ENCODE peak calls at places on chromosomes 6 and 20, in seven cellular contexts. Q, W, L, T, Y, U and G are unnamed samples.
A peak's percentile ranks its signal among the peaks of the same experiment; 100 is the strongest.

GRCh38 chr6:56403663-56404200 is 156.4 kb upstream of the COL21A1 start:
- DNase-seq in Q (no peak), W (no peak), L (no peak), T (no peak), Y (no peak), U (no peak), G (no peak)

GRCh38 chr20:61929561-61929960 is 136.1 kb downstream of the TAF4 start:
- DNase-seq in Q (peak; percentile 23), W (no peak), L (no peak), T (no peak), Y (no peak), U (no peak), G (no peak)

GRCh38 chr6:135665935-135666334 is 168.4 kb upstream of the AHI1 start:
- DNase-seq in Q (no peak), W (no peak), L (no peak), T (no peak), Y (no peak), U (no peak), G (no peak)

GRCh38 chr6:157990321-157991066 is 8.8 kb downstream of the SYNJ2 start:
- DNase-seq in Q (peak; percentile 58), W (peak; percentile 43), L (no peak), T (no peak), Y (no peak), U (peak; percentile 33), G (peak; percentile 59)

GRCh38 chr20:8094415-8094818 is 37.6 kb upstream of the PLCB1 start:
- DNase-seq in Q (no peak), W (no peak), L (peak; percentile 22), T (peak; percentile 54), Y (no peak), U (peak; percentile 5), G (peak; percentile 56)

GRCh38 chr6:79607000-79607399 is 24.1 kb upstream of the SH3BGRL2 start:
- DNase-seq in Q (no peak), W (no peak), L (peak; percentile 8), T (peak; percentile 53), Y (no peak), U (peak; percentile 22), G (peak; percentile 80)

GRCh38 chr6:43196337-43196736 is 14.3 kb downstream of the CUL9 start:
- DNase-seq in Q (no peak), W (no peak), L (no peak), T (no peak), Y (no peak), U (no peak), G (no peak)

GRCh38 chr20:58112017-58112781 is 116.3 kb downstream of the ANKRD60 start:
- DNase-seq in Q (no peak), W (peak; percentile 26), L (peak; percentile 36), T (no peak), Y (no peak), U (peak; percentile 86), G (peak; percentile 47)

GRCh38 chr6:143896096-143896880 is 32.0 kb downstream of the ZC2HC1B start:
- DNase-seq in Q (peak; percentile 73), W (no peak), L (no peak), T (no peak), Y (no peak), U (no peak), G (no peak)

GRCh38 chr6:33959661-33960344 is 156.0 kb upstream of the MLN start:
- DNase-seq in Q (peak; percentile 52), W (no peak), L (no peak), T (no peak), Y (no peak), U (no peak), G (no peak)

GRCh38 chr6:32969685-32970412 is 1.5 kb downstream of the BRD2 start:
- DNase-seq in Q (peak; percentile 85), W (peak; percentile 91), L (peak; percentile 97), T (peak; percentile 71), Y (peak; percentile 82), U (peak; percentile 96), G (peak; percentile 96)

DNA sequence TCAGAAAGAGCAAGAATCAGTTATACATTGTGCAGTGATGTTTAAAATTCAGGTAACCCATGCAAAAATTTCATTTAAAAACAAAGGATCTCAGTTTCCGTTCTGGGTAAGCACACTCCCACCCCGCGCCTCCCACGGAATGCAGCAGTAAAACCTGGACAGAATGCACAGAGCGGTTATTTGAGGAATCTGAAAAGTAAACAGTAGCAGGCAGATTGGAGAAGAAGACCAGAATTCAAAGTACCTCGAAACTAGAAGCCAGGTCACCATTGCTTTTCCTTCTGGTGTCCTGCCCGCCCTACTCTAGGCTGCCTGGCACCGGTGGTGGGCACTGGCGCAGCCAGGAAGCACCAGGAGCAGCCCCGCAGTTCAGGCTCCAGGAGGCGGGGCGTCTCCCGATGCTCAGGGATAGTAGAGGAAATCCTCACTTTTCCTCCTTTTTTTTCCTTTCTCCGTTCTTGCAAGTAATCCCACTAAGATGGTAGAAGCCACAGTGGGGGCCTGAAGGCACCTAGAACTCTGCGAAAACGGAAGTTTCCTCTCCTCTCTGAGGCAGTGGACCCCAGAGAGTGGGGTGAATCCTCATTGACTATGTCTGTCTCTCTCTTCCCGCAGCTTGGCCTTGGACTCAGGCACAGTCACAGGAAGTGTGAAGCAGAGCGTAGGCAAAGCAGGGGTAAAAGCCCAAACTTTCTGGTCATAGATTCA is 28.3 kb downstream of the METTL24 start:
- DNase-seq in Q (no peak), W (no peak), L (peak; percentile 31), T (no peak), Y (no peak), U (peak; percentile 54), G (no peak)
- H3K4me3 ChIP-seq in Q (peak overlapping the region; percentile 30), W (no peak overlapping the region), L (no peak overlapping the region), T (no peak overlapping the region), Y (peak overlapping the region; percentile 19), U (peak overlapping the region; percentile 28), G (no peak overlapping the region)

GRCh38 chr20:62953167-62953838 is 794 bp downstream of the SLC17A9 start:
- DNase-seq in Q (no peak), W (peak; percentile 30), L (no peak), T (no peak), Y (no peak), U (no peak), G (no peak)
- TF ChIP-seq CTCF in Q (no peak), W (no peak), L (no peak), T (no peak), Y (no peak), U (no peak), G (no peak)

GRCh38 chr6:142155895-142156757 is 9.1 kb downstream of the VTA1 start:
- DNase-seq in Q (no peak), W (no peak), L (peak; percentile 37), T (no peak), Y (no peak), U (peak; percentile 8), G (peak; percentile 47)
- H3K4me3 ChIP-seq in Q (no peak overlapping the region), W (no peak overlapping the region), L (no peak overlapping the region), T (no peak overlapping the region), Y (peak overlapping the region; percentile 15), U (no peak overlapping the region), G (no peak overlapping the region)

GRCh38 chr20:52540489-52540888 is 348.9 kb upstream of the ZFP64 start:
- DNase-seq in Q (no peak), W (no peak), L (no peak), T (no peak), Y (no peak), U (no peak), G (no peak)

GRCh38 chr20:52536841-52537400 is 345.3 kb upstream of the ZFP64 start:
- DNase-seq in Q (no peak), W (no peak), L (peak; percentile 17), T (no peak), Y (no peak), U (peak; percentile 45), G (no peak)

GRCh38 chr20:52536040-52536439 is 344.5 kb upstream of the ZFP64 start:
- DNase-seq in Q (no peak), W (no peak), L (no peak), T (no peak), Y (no peak), U (no peak), G (no peak)

GRCh38 chr20:52539891-52540290 is 348.3 kb upstream of the ZFP64 start:
- DNase-seq in Q (no peak), W (no peak), L (no peak), T (no peak), Y (no peak), U (no peak), G (no peak)
- TF ChIP-seq CTCF in Q (no peak), W (no peak), L (no peak), T (no peak), Y (no peak), U (no peak), G (no peak)

DNA sequence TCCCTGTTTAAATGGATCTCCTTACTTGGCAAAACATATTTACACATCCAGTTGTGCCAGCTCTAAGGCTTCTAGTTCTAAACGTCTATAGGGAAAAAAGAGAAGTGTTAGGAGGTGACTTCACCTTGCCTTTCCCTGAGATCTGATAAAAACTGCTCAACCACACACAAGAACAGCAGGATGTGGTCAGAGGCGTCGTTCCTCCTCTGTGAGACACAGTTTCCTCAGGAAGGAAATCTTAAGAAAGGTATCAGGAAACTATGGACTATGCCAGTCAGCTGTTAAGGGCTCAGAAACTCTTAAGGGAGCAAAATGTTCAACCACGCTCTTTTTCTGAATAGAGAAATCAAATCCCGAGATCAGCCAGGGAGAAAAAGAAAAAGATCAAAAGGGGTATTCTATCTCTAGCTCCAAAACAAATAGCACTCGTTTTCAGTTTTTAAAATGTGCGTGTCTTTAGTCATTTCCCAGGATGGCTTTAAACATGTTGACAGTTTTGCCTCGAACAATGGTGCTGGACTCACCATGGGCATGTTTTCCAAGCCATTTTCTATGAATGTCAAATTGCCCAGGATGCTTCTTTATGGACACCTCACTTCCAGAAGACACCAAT is 154.5 kb downstream of the HACE1 start:
- DNase-seq in Q (no peak), W (peak; percentile 10), L (peak; percentile 64), T (peak; percentile 63), Y (peak; percentile 10), U (peak; percentile 89), G (peak; percentile 91)
- H3K4me3 ChIP-seq in Q (no peak overlapping the region), W (no peak overlapping the region), L (no peak overlapping the region), T (no peak overlapping the region), Y (no peak overlapping the region), U (no peak overlapping the region), G (no peak overlapping the region)

GRCh38 chr20:56207656-56208055 is 40.9 kb upstream of the MC3R start:
- DNase-seq in Q (no peak), W (no peak), L (no peak), T (no peak), Y (no peak), U (no peak), G (no peak)

GRCh38 chr20:56204206-56204605 is 44.3 kb upstream of the MC3R start:
- DNase-seq in Q (no peak), W (no peak), L (no peak), T (no peak), Y (no peak), U (no peak), G (no peak)

GRCh38 chr20:56205350-56205749 is 43.2 kb upstream of the MC3R start:
- DNase-seq in Q (no peak), W (no peak), L (no peak), T (no peak), Y (no peak), U (no peak), G (no peak)

GRCh38 chr20:56200456-56200855 is 48.1 kb upstream of the MC3R start:
- DNase-seq in Q (no peak), W (peak; percentile 10), L (no peak), T (no peak), Y (no peak), U (no peak), G (no peak)

GRCh38 chr20:56202493-56203077 is 45.9 kb upstream of the MC3R start:
- DNase-seq in Q (no peak), W (no peak), L (no peak), T (no peak), Y (no peak), U (no peak), G (peak; percentile 4)
- TF ChIP-seq CTCF in Q (peak; percentile 37), W (no peak), L (peak; percentile 28), T (peak; percentile 27), Y (peak; percentile 74), U (peak; percentile 21), G (peak; percentile 27)